ENCODE peak calls at places on chromosomes 1 and 21, in four cellular contexts. One of them, this sample, is unnamed.
A peak's percentile ranks its signal among the peaks of the same experiment; 100 is the strongest.

GRCh38 chr1:224203243-224204016 is 20.4 kb downstream of the DEGS1 start:
- DNase-seq in A549: no peak
- DNase-seq in GM23248: peak; percentile 57
- DNase-seq in AG04450: no peak
- DNase-seq in this sample: peak; percentile 59

GRCh38 chr1:186634511-186634910 is 45.7 kb downstream of the PTGS2 start:
- DNase-seq in AG04450: no peak
- DNase-seq in A549: no peak
- DNase-seq in GM23248: no peak
- DNase-seq in this sample: no peak

GRCh38 chr21:35940074-35940927 is 120.0 kb downstream of the SETD4 start:
- DNase-seq in GM23248: peak; percentile 88
- DNase-seq in A549: peak; percentile 24
- DNase-seq in AG04450: peak; percentile 57
- DNase-seq in this sample: no peak

GRCh38 chr1:100585774-100586173 is 47.8 kb downstream of the GPR88 start:
- DNase-seq in AG04450: no peak
- DNase-seq in GM23248: peak; percentile 84
- DNase-seq in A549: no peak
- DNase-seq in this sample: no peak

GRCh38 chr21:31260790-31261189 is 83.3 kb downstream of the TIAM1 start:
- DNase-seq in GM23248: peak; percentile 27
- DNase-seq in A549: no peak
- DNase-seq in AG04450: no peak
- DNase-seq in this sample: no peak

GRCh38 chr1:34987018-34987417 is 1.9 kb upstream of the TMEM35B start:
- DNase-seq in A549: no peak
- DNase-seq in AG04450: no peak
- DNase-seq in GM23248: peak; percentile 66
- DNase-seq in this sample: no peak

GRCh38 chr1:171740987-171741871 is 636 bp downstream of the VAMP4 start:
- DNase-seq in A549: peak; percentile 25
- DNase-seq in AG04450: no peak
- DNase-seq in GM23248: peak; percentile 69
- DNase-seq in this sample: peak; percentile 21

GRCh38 chr1:65429806-65430205 is 9.3 kb downstream of the LEPR start:
- DNase-seq in GM23248: peak; percentile 85
- DNase-seq in AG04450: no peak
- DNase-seq in A549: peak; percentile 55
- DNase-seq in this sample: no peak

GRCh38 chr1:232459826-232460225 is 170.1 kb downstream of the SIPA1L2 start:
- DNase-seq in A549: no peak
- DNase-seq in AG04450: no peak
- DNase-seq in GM23248: no peak
- DNase-seq in this sample: no peak

GRCh38 chr1:109927908-109928307 is 17.3 kb downstream of the CSF1 start:
- DNase-seq in AG04450: no peak
- DNase-seq in GM23248: peak; percentile 37
- DNase-seq in A549: no peak
- DNase-seq in this sample: no peak

GRCh38 chr1:167819849-167820683 is 93.9 kb downstream of the ADCY10 start:
- DNase-seq in GM23248: peak; percentile 94
- DNase-seq in AG04450: peak; percentile 63
- DNase-seq in A549: peak; percentile 85
- DNase-seq in this sample: peak; percentile 86

GRCh38 chr1:8599813-8600212 is 217.6 kb downstream of the RERE start:
- DNase-seq in A549: no peak
- DNase-seq in GM23248: no peak
- DNase-seq in AG04450: no peak
- DNase-seq in this sample: no peak

GRCh38 chr21:30446969-30447368 is 6.9 kb downstream of the KRTAP15-1 start:
- DNase-seq in GM23248: no peak
- DNase-seq in AG04450: no peak
- DNase-seq in A549: no peak
- DNase-seq in this sample: no peak

GRCh38 chr1:208569181-208569580 is 325.0 kb upstream of the PLXNA2 start:
- DNase-seq in A549: no peak
- DNase-seq in AG04450: no peak
- DNase-seq in GM23248: no peak
- DNase-seq in this sample: no peak

GRCh38 chr1:12480748-12481362 is 137.2 kb downstream of the DHRS3 start:
- DNase-seq in GM23248: peak; percentile 94
- DNase-seq in AG04450: peak; percentile 71
- DNase-seq in A549: peak; percentile 71
- DNase-seq in this sample: no peak

GRCh38 chr1:162206749-162207635 is 137.5 kb downstream of the NOS1AP start:
- DNase-seq in AG04450: no peak
- DNase-seq in GM23248: no peak
- DNase-seq in A549: no peak
- DNase-seq in this sample: peak; percentile 25

GRCh38 chr1:161070737-161071136 is 1.0 kb upstream of the ARHGAP30 start:
- DNase-seq in A549: no peak
- DNase-seq in GM23248: no peak
- DNase-seq in AG04450: no peak
- DNase-seq in this sample: no peak

GRCh38 chr1:68363346-68363745 is 86.4 kb downstream of the RPE65 start:
- DNase-seq in A549: no peak
- DNase-seq in AG04450: no peak
- DNase-seq in GM23248: no peak
- DNase-seq in this sample: no peak

GRCh38 chr1:237677979-237678378 is 212.7 kb downstream of the ZP4 start:
- DNase-seq in GM23248: peak; percentile 31
- DNase-seq in AG04450: peak; percentile 47
- DNase-seq in A549: no peak
- DNase-seq in this sample: no peak

GRCh38 chr1:223738465-223739365 is 26.4 kb downstream of the CAPN2 start:
- DNase-seq in A549: no peak
- DNase-seq in AG04450: no peak
- DNase-seq in GM23248: no peak
- DNase-seq in this sample: no peak

GRCh38 chr21:45981641-45982255 is at the start of gene COL6A1:
- DNase-seq in A549: no peak
- DNase-seq in AG04450: no peak
- DNase-seq in GM23248: peak; percentile 87
- DNase-seq in this sample: peak; percentile 72

GRCh38 chr1:228472655-228473054 is 14.5 kb upstream of the RNF187 start:
- DNase-seq in GM23248: peak; percentile 39
- DNase-seq in A549: no peak
- DNase-seq in AG04450: no peak
- DNase-seq in this sample: no peak

GRCh38 chr1:86915737-86916235 is 1.4 kb downstream of the HS2ST1 start:
- DNase-seq in A549: no peak
- DNase-seq in AG04450: no peak
- DNase-seq in GM23248: peak; percentile 15
- DNase-seq in this sample: no peak

GRCh38 chr1:109488201-109488600 is 4.5 kb downstream of the ATXN7L2 start:
- DNase-seq in AG04450: no peak
- DNase-seq in GM23248: no peak
- DNase-seq in A549: no peak
- DNase-seq in this sample: no peak

GRCh38 chr1:96362623-96363022 is 359.0 kb upstream of the PTBP2 start:
- DNase-seq in AG04450: peak; percentile 94
- DNase-seq in GM23248: peak; percentile 97
- DNase-seq in A549: peak; percentile 47
- DNase-seq in this sample: no peak

GRCh38 chr1:150362721-150363425 is 1.1 kb upstream of the RPRD2 start:
- DNase-seq in A549: no peak
- DNase-seq in AG04450: no peak
- DNase-seq in GM23248: peak; percentile 43
- DNase-seq in this sample: no peak

GRCh38 chr1:5879421-5879820 is 112.8 kb downstream of the NPHP4 start:
- DNase-seq in AG04450: no peak
- DNase-seq in A549: no peak
- DNase-seq in GM23248: no peak
- DNase-seq in this sample: no peak

GRCh38 chr1:26320896-26321295 is 3.1 kb downstream of the CD52 start:
- DNase-seq in AG04450: no peak
- DNase-seq in A549: no peak
- DNase-seq in GM23248: no peak
- DNase-seq in this sample: no peak

GRCh38 chr1:168628807-168629206 is 52.4 kb downstream of the XCL1 start:
- DNase-seq in A549: peak; percentile 9
- DNase-seq in GM23248: peak; percentile 86
- DNase-seq in AG04450: no peak
- DNase-seq in this sample: no peak

GRCh38 chr1:77378723-77379533 is 97.1 kb downstream of the AK5 start:
- DNase-seq in AG04450: peak; percentile 37
- DNase-seq in GM23248: no peak
- DNase-seq in A549: no peak
- DNase-seq in this sample: peak; percentile 5

GRCh38 chr1:72530646-72531045 is 248.3 kb upstream of the NEGR1 start:
- DNase-seq in AG04450: no peak
- DNase-seq in GM23248: peak; percentile 28
- DNase-seq in A549: no peak
- DNase-seq in this sample: no peak

GRCh38 chr1:233668146-233668724 is 54.3 kb downstream of the KCNK1 start:
- DNase-seq in GM23248: no peak
- DNase-seq in A549: no peak
- DNase-seq in AG04450: no peak
- DNase-seq in this sample: no peak

DNA sequence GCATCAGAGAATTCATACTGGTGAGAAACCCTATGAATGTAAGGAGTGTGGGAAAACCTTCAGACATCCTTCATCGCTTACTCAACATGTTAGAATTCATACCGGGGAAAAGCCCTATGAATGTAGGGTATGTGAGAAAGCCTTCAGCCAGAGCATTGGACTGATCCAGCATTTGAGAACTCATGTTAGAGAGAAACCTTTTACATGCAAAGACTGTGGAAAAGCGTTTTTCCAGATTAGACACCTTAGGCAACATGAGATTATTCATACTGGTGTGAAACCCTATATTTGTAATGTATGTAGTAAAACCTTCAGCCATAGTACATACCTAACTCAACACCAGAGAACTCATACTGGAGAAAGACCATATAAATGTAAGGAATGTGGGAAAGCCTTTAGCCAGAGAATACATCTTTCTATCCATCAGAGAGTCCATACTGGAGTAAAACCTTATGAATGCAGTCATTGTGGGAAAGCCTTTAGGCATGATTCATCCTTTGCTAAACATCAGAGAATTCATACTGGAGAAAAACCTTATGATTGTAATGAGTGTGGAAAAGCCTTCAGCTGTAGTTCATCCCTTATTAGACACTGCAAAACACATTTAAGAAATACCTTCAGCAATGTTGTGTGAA is 12.8 kb downstream of the ZFP69B start:
- DNase-seq in A549: no peak
- DNase-seq in GM23248: peak; percentile 31
- DNase-seq in AG04450: no peak
- DNase-seq in this sample: no peak
- H3K9me3 ChIP-seq in A549: peaks cover 82% of the 10 kb centered on the region
- H3K9me3 ChIP-seq in GM23248: peaks cover 25% of the 10 kb centered on the region
- H3K9me3 ChIP-seq in AG04450: peaks cover 60% of the 10 kb centered on the region
- H3K9me3 ChIP-seq in this sample: no peaks in the 10 kb centered on the region

DNA sequence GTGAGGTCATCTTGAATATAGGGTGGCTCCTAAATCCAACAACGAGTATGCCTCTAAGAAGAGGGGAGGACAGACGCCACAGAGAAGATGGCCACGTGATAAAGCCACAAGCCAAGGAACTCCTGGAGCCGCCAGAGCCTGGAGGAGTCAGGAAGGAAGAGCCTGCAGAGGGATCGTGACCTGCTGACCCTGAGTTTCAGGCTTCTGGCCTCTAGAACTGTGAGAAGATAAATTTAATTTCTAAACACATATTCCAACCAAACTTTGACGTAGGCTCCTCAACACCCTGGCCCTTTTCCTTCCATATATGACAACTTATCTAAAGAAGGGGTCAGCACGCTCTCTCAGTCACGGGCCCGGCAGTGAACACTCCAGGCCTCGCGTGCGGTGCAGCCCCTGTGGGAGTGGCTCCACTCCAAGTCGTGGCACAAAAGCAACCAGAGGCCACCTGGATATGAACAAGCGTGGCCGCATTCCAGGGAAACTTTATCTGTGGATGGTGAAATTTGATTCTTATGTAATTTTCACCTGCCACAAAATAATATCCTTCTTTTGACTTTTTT is 138.6 kb upstream of the AJAP1 start:
- DNase-seq in GM23248: no peak
- DNase-seq in A549: no peak
- DNase-seq in AG04450: no peak
- DNase-seq in this sample: no peak
- H3K9me3 ChIP-seq in GM23248: no peaks in the 10 kb centered on the region
- H3K9me3 ChIP-seq in A549: no peaks in the 10 kb centered on the region
- H3K9me3 ChIP-seq in AG04450: peaks cover 92% of the 10 kb centered on the region
- H3K9me3 ChIP-seq in this sample: no peaks in the 10 kb centered on the region

DNA sequence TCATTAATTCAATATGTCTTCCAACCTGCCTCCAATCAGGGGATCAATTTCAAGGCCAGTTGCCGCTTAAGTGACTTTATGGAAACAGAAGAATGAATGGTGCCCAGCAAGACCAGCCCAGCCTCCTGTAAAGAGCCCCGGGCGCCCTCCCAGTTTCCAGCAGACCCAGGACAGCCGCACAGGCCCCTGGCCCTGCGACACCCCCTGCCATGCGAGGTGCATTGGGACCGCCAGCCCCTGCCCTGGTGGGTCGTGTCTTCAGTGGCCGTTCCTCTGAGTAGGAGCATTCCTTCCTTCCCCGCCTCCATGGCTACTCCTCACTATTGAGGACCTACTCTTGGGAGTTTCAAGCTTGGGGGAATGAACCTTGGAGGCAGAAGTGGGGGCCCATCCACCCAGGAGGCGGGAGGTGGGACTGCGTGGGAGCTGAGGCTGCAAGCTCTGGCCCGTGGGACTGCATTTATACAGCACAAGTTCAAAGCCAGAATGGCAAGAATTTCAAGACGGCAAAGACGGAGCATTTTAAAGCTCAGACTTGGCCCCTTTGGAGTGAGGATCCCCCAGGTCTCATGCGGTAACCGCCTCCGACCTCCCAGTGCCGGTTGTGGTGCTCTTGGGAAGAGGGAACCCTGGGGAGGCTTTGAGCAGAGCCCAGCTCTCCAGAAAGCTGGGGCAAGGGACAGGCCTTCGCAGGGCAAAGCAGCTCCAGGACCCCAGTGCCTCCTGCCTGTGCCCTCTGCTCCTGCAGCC is 73.1 kb upstream of the ACTRT2 start:
- DNase-seq in A549: no peak
- DNase-seq in GM23248: no peak
- DNase-seq in AG04450: no peak
- DNase-seq in this sample: no peak
- H3K9me3 ChIP-seq in A549: no peaks in the 10 kb centered on the region
- H3K9me3 ChIP-seq in GM23248: no peaks in the 10 kb centered on the region
- H3K9me3 ChIP-seq in AG04450: peaks cover 93% of the 10 kb centered on the region
- H3K9me3 ChIP-seq in this sample: no peaks in the 10 kb centered on the region

DNA sequence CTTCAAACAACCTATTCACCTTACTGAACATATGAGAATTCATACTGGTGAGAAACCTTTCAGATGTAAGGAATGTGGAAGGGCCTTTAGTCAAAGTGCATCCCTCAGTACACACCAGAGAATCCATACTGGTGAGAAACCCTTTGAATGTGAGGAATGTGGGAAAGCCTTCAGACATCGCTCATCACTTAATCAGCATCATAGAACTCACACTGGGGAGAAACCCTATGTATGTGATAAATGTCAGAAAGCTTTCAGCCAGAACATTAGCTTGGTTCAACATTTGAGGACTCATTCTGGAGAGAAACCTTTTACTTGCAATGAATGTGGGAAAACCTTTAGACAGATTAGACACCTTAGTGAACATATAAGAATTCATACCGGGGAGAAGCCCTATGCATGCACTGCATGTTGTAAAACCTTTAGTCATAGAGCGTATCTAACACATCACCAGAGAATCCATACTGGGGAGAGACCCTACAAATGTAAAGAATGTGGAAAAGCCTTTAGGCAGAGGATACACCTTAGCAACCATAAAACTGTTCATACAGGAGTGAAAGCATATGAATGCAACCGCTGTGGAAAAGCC is 13.2 kb upstream of the EXO5 start:
- DNase-seq in GM23248: no peak
- DNase-seq in A549: no peak
- DNase-seq in AG04450: no peak
- DNase-seq in this sample: no peak
- H3K9me3 ChIP-seq in GM23248: peaks cover 3% of the 10 kb centered on the region
- H3K9me3 ChIP-seq in A549: peaks cover 51% of the 10 kb centered on the region
- H3K9me3 ChIP-seq in AG04450: peaks cover 44% of the 10 kb centered on the region
- H3K9me3 ChIP-seq in this sample: no peaks in the 10 kb centered on the region

This sample was measured in BE2C.